ENCODE peak calls at places on chromosome 13, in six cellular contexts. E, L, C, R, G and Y are unnamed samples.

GRCh38 chr13:51804295-51805172 is 571 bp upstream of the DHRS12 start:
- DNase-seq in L (no peak), R (peak), G (no peak), C (peak), E (no peak), Y (no peak)

GRCh38 chr13:47175172-47175806 is 278.4 kb upstream of the HTR2A start:
- DNase-seq in L (peak), C (peak), E (no peak), G (no peak), R (no peak), Y (no peak)

GRCh38 chr13:44211286-44211685 is 162.3 kb upstream of the SERP2 start:
- DNase-seq in E (no peak), C (no peak), G (no peak), R (no peak), L (no peak), Y (no peak)

GRCh38 chr13:110012102-110012739 is 225.8 kb upstream of the IRS2 start:
- DNase-seq in C (peak), L (peak), E (no peak), G (no peak), R (no peak), Y (no peak)

GRCh38 chr13:24141333-24141910 is 19.1 kb upstream of the SPATA13 start:
- DNase-seq in C (no peak), G (no peak), R (no peak), L (no peak), E (no peak), Y (no peak)

GRCh38 chr13:79678100-79678499 is 197.1 kb downstream of the NDFIP2 start:
- DNase-seq in R (no peak), C (peak), G (no peak), L (peak), E (no peak), Y (no peak)

GRCh38 chr13:62168891-62169290 is 753.2 kb upstream of the PCDH20 start:
- DNase-seq in L (no peak), R (no peak), C (no peak), E (no peak), G (no peak), Y (no peak)

GRCh38 chr13:34913040-34913439 is 29.0 kb upstream of the NBEA start:
- DNase-seq in E (peak), R (no peak), C (peak), G (no peak), L (peak), Y (no peak)

GRCh38 chr13:24894277-24894971 is 130.5 kb downstream of the RNF17 start:
- DNase-seq in G (no peak), C (no peak), L (no peak), E (no peak), R (no peak), Y (no peak)

GRCh38 chr13:50404769-50405168 is 389.5 kb downstream of the KCNRG start:
- DNase-seq in R (no peak), G (no peak), C (no peak), L (no peak), E (no peak), Y (no peak)

GRCh38 chr13:37138169-37138568 is 32.7 kb upstream of the CSNK1A1L start:
- DNase-seq in L (no peak), G (no peak), C (peak), R (no peak), E (no peak), Y (no peak)